ENCODE peak calls at places on chromosomes 13 and 19, in seven cellular contexts. One of them, this sample, is unnamed.

GRCh38 chr13:38361551-38362262 is 12.1 kb downstream of the UFM1 start:
- DNase-seq in left ventricle myocardium inferior: no peak
- DNase-seq in substantia nigra: no peak
- DNase-seq in brain microvascular endothelial cell: no peak
- DNase-seq in heart right ventricle: no peak
- DNase-seq in spleen: no peak
- DNase-seq in uterus: no peak
- DNase-seq in this sample: no peak

GRCh38 chr13:112969692-112970338 is 801 bp downstream of the MCF2L start:
- DNase-seq in left ventricle myocardium inferior: no peak
- DNase-seq in substantia nigra: no peak
- DNase-seq in brain microvascular endothelial cell: no peak
- DNase-seq in heart right ventricle: no peak
- DNase-seq in spleen: no peak
- DNase-seq in uterus: no peak
- DNase-seq in this sample: no peak

GRCh38 chr13:23673354-23673753 is 103.1 kb downstream of the TNFRSF19 start:
- DNase-seq in left ventricle myocardium inferior: no peak
- DNase-seq in substantia nigra: no peak
- DNase-seq in brain microvascular endothelial cell: peak; percentile 93
- DNase-seq in heart right ventricle: no peak
- DNase-seq in spleen: no peak
- DNase-seq in uterus: peak; percentile 47
- DNase-seq in this sample: no peak

GRCh38 chr13:41842029-41842428 is 118.9 kb downstream of the VWA8 start:
- DNase-seq in left ventricle myocardium inferior: no peak
- DNase-seq in substantia nigra: no peak
- DNase-seq in brain microvascular endothelial cell: peak; percentile 40
- DNase-seq in heart right ventricle: no peak
- DNase-seq in spleen: no peak
- DNase-seq in uterus: no peak
- DNase-seq in this sample: no peak

GRCh38 chr19:36999313-36999712 is 78.9 kb upstream of the ZNF420 start:
- DNase-seq in left ventricle myocardium inferior: no peak
- DNase-seq in substantia nigra: no peak
- DNase-seq in brain microvascular endothelial cell: no peak
- DNase-seq in heart right ventricle: no peak
- DNase-seq in spleen: no peak
- DNase-seq in uterus: no peak
- DNase-seq in this sample: no peak

GRCh38 chr13:94858856-94859811 is 146.8 kb upstream of the SOX21 start:
- DNase-seq in left ventricle myocardium inferior: peak; percentile 67
- DNase-seq in substantia nigra: peak; percentile 19
- DNase-seq in brain microvascular endothelial cell: peak; percentile 16
- DNase-seq in heart right ventricle: peak; percentile 59
- DNase-seq in spleen: peak; percentile 83
- DNase-seq in uterus: peak; percentile 36
- DNase-seq in this sample: no peak

GRCh38 chr19:17095141-17095919 is 19.8 kb downstream of the MYO9B start:
- DNase-seq in left ventricle myocardium inferior: peak; percentile 69
- DNase-seq in substantia nigra: no peak
- DNase-seq in brain microvascular endothelial cell: peak; percentile 77
- DNase-seq in heart right ventricle: peak; percentile 55
- DNase-seq in spleen: no peak
- DNase-seq in uterus: peak; percentile 84
- DNase-seq in this sample: no peak

GRCh38 chr13:24511019-24511823 is 1.4 kb downstream of the PARP4 start:
- DNase-seq in left ventricle myocardium inferior: no peak
- DNase-seq in substantia nigra: no peak
- DNase-seq in brain microvascular endothelial cell: peak; percentile 86
- DNase-seq in heart right ventricle: no peak
- DNase-seq in spleen: peak; percentile 81
- DNase-seq in uterus: no peak
- DNase-seq in this sample: peak; percentile 13

GRCh38 chr19:53290758-53291549 is 23.4 kb upstream of the VN1R4 start:
- DNase-seq in left ventricle myocardium inferior: no peak
- DNase-seq in substantia nigra: no peak
- DNase-seq in brain microvascular endothelial cell: no peak
- DNase-seq in heart right ventricle: no peak
- DNase-seq in spleen: no peak
- DNase-seq in uterus: no peak
- DNase-seq in this sample: no peak

DNA sequence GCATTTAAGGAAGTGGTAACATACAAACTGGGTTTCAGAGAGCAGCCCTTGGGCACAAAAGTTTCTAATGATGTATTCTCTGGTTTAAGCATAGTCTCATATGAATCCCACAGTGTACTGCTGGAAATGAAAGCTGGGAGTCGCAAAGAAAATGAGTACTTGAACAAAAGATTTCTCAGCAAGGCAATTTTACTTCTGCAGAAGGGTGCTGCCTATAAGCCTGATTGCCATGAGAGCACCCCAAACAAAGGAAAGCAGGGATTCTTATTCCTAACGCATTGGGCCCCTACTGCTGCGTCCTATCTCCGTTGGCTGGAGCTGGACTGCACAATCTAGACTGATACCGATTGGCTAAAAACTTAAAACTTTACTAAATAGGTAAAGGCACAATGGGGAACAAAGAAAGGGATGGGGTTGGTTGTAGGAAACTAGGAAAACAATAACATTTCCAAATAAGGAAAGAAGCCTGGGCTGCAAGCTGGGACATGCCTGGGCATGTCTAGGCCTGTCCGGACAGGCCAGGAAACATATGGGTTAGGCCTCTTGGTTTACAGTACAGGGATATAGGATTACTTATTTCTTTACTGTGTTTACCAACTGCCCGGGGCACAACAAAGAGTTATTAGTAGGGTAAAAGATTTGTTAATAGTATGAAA is 27.4 kb upstream of the VN1R4 start:
- DNase-seq in left ventricle myocardium inferior: no peak
- DNase-seq in substantia nigra: no peak
- DNase-seq in brain microvascular endothelial cell: no peak
- DNase-seq in heart right ventricle: no peak
- DNase-seq in spleen: no peak
- DNase-seq in uterus: no peak
- DNase-seq in this sample: no peak
- H3K27ac ChIP-seq in left ventricle myocardium inferior: no peak overlapping the region
- H3K27ac ChIP-seq in substantia nigra: no peak overlapping the region
- H3K27ac ChIP-seq in brain microvascular endothelial cell: no peak overlapping the region
- H3K27ac ChIP-seq in heart right ventricle: no peak overlapping the region
- H3K27ac ChIP-seq in spleen: no peak overlapping the region
- H3K27ac ChIP-seq in uterus: no peak overlapping the region
- H3K27ac ChIP-seq in this sample: no peak overlapping the region

GRCh38 chr13:96792188-96792587 is 202.1 kb downstream of the OXGR1 start:
- DNase-seq in left ventricle myocardium inferior: no peak
- DNase-seq in substantia nigra: no peak
- DNase-seq in brain microvascular endothelial cell: no peak
- DNase-seq in heart right ventricle: no peak
- DNase-seq in spleen: no peak
- DNase-seq in uterus: no peak
- DNase-seq in this sample: no peak

GRCh38 chr13:96792736-96793444 is 201.4 kb downstream of the OXGR1 start:
- DNase-seq in left ventricle myocardium inferior: no peak
- DNase-seq in substantia nigra: no peak
- DNase-seq in brain microvascular endothelial cell: no peak
- DNase-seq in heart right ventricle: no peak
- DNase-seq in spleen: no peak
- DNase-seq in uterus: no peak
- DNase-seq in this sample: no peak

DNA sequence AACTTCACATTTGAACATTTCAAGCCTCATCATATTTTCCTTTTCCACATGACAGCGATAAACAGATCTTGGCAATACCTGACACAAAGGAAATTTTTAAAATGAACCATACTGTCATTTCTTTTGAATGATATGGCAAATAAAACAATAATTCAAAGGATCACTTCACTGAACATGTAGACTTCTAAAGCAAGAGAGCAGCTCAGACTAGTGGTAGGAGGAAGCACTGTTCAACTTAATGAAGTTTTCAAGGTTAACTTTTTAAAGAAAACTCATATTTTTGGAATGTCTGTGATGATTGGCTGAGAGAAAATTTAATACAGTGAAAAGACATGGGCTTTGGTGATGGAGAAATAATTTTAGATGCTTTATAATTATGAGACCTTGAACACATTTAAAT is 198.0 kb downstream of the OXGR1 start:
- DNase-seq in left ventricle myocardium inferior: no peak
- DNase-seq in substantia nigra: no peak
- DNase-seq in brain microvascular endothelial cell: no peak
- DNase-seq in heart right ventricle: no peak
- DNase-seq in spleen: no peak
- DNase-seq in uterus: no peak
- DNase-seq in this sample: no peak
- H3K27ac ChIP-seq in left ventricle myocardium inferior: no peak overlapping the region
- H3K27ac ChIP-seq in substantia nigra: no peak overlapping the region
- H3K27ac ChIP-seq in brain microvascular endothelial cell: no peak overlapping the region
- H3K27ac ChIP-seq in heart right ventricle: no peak overlapping the region
- H3K27ac ChIP-seq in spleen: no peak overlapping the region
- H3K27ac ChIP-seq in uterus: no peak overlapping the region
- H3K27ac ChIP-seq in this sample: no peak overlapping the region

DNA sequence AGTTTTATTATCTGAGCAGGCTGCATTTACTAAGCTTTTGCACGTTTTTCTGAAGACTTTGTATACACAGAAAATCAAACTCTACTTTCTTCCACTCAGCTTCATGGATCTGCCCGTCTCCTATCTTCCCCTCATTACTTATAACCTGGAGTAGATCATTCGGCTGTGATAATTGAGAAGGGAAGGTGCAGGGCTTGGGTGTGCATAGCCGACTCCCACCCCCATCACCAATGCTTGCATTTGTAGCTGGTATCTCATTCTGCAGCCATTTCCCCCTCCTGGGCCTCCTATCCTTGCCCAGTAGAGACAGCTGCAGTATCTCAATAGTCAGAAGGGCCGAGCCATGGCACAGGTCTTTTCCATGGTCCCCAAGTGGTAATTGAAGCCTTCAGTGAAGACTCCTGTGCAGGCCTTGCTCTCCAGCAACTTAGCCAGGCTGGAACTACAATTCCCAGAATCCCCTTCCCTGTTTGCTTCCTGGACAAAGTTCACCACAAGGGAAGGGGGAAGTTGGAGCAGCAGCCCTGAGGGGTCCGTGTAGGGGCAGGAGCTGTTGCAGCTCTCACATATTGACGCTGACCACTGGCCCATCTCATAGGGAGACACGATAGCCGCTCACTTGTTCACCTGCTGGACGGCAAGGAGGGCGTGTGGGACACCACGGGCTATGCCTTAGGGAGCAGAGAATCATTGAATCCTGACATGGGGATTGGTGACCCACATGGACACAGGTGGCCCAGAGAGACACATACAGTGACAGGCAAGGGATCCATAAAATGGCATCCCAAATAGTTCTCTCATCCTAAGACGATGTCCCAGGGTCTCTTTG is 2.1 kb upstream of the SIGLEC8 start:
- DNase-seq in left ventricle myocardium inferior: no peak
- DNase-seq in substantia nigra: no peak
- DNase-seq in brain microvascular endothelial cell: no peak
- DNase-seq in heart right ventricle: no peak
- DNase-seq in spleen: peak; percentile 61
- DNase-seq in uterus: no peak
- DNase-seq in this sample: no peak
- H3K27ac ChIP-seq in left ventricle myocardium inferior: no peak overlapping the region
- H3K27ac ChIP-seq in substantia nigra: no peak overlapping the region
- H3K27ac ChIP-seq in brain microvascular endothelial cell: no peak overlapping the region
- H3K27ac ChIP-seq in heart right ventricle: no peak overlapping the region
- H3K27ac ChIP-seq in spleen: peak overlapping the region; percentile 28
- H3K27ac ChIP-seq in uterus: no peak overlapping the region
- H3K27ac ChIP-seq in this sample: no peak overlapping the region

DNA sequence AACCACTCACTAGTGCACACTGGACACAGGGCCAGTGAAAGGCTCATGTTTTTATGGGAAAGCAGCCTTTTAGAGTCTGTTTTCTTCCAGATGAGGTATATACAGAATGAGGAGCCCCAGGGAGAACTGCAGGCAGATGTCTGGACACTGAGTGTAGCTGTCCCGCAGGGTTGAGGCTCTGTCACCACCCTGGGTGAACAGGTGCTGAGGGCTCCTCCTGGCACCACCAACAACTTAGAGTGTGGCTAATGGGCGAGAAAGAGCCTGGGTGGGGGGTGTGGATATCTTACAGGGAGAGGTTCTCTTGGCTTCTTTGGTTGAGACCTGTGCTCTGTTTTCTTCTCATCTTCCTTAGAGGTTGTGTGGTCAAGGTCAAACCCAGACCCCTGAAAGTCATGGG is 202.1 kb upstream of the GPR12 start:
- DNase-seq in left ventricle myocardium inferior: no peak
- DNase-seq in substantia nigra: no peak
- DNase-seq in brain microvascular endothelial cell: no peak
- DNase-seq in heart right ventricle: no peak
- DNase-seq in spleen: no peak
- DNase-seq in uterus: no peak
- DNase-seq in this sample: no peak
- H3K27ac ChIP-seq in left ventricle myocardium inferior: no peak overlapping the region
- H3K27ac ChIP-seq in substantia nigra: no peak overlapping the region
- H3K27ac ChIP-seq in brain microvascular endothelial cell: no peak overlapping the region
- H3K27ac ChIP-seq in heart right ventricle: no peak overlapping the region
- H3K27ac ChIP-seq in spleen: no peak overlapping the region
- H3K27ac ChIP-seq in uterus: no peak overlapping the region
- H3K27ac ChIP-seq in this sample: no peak overlapping the region

GRCh38 chr13:111423168-111423785 is 102.8 kb downstream of the TEX29 start:
- DNase-seq in left ventricle myocardium inferior: no peak
- DNase-seq in substantia nigra: no peak
- DNase-seq in brain microvascular endothelial cell: no peak
- DNase-seq in heart right ventricle: no peak
- DNase-seq in spleen: no peak
- DNase-seq in uterus: no peak
- DNase-seq in this sample: no peak
- H3K27ac ChIP-seq in left ventricle myocardium inferior: no peak overlapping the region
- H3K27ac ChIP-seq in substantia nigra: no peak overlapping the region
- H3K27ac ChIP-seq in brain microvascular endothelial cell: no peak overlapping the region
- H3K27ac ChIP-seq in heart right ventricle: no peak overlapping the region
- H3K27ac ChIP-seq in spleen: no peak overlapping the region
- H3K27ac ChIP-seq in uterus: no peak overlapping the region
- H3K27ac ChIP-seq in this sample: no peak overlapping the region

DNA sequence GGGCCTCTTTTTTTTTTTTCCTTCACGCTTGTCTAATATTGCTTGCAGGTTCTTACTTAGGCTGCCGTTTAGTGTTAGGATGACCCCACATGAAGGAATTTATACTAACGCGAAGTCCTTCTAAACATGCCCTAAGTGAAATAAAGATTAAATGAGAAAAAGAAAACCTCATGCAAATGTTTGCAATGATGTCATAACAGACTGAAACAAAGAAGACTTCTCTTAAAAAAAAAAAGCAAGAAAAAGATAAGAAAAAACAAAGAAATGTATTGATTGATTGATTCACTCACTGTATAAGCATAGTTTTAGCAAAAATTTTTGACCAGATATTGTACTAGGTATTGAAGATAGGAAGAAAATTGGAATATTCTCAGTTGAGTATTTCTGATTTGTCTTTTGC is 418.2 kb downstream of the IRS2 start:
- DNase-seq in left ventricle myocardium inferior: no peak
- DNase-seq in substantia nigra: no peak
- DNase-seq in brain microvascular endothelial cell: no peak
- DNase-seq in heart right ventricle: no peak
- DNase-seq in spleen: no peak
- DNase-seq in uterus: no peak
- DNase-seq in this sample: no peak
- H3K27ac ChIP-seq in left ventricle myocardium inferior: no peak overlapping the region
- H3K27ac ChIP-seq in substantia nigra: no peak overlapping the region
- H3K27ac ChIP-seq in brain microvascular endothelial cell: no peak overlapping the region
- H3K27ac ChIP-seq in heart right ventricle: no peak overlapping the region
- H3K27ac ChIP-seq in spleen: no peak overlapping the region
- H3K27ac ChIP-seq in uterus: no peak overlapping the region
- H3K27ac ChIP-seq in this sample: no peak overlapping the region

GRCh38 chr13:114108894-114109293 is 23.5 kb downstream of the RASA3 start:
- DNase-seq in left ventricle myocardium inferior: no peak
- DNase-seq in substantia nigra: no peak
- DNase-seq in brain microvascular endothelial cell: no peak
- DNase-seq in heart right ventricle: no peak
- DNase-seq in spleen: peak; percentile 72
- DNase-seq in uterus: peak; percentile 10
- DNase-seq in this sample: no peak
- H3K27ac ChIP-seq in left ventricle myocardium inferior: no peak overlapping the region
- H3K27ac ChIP-seq in substantia nigra: no peak overlapping the region
- H3K27ac ChIP-seq in brain microvascular endothelial cell: no peak overlapping the region
- H3K27ac ChIP-seq in heart right ventricle: no peak overlapping the region
- H3K27ac ChIP-seq in spleen: peak overlapping the region; percentile 79
- H3K27ac ChIP-seq in uterus: no peak overlapping the region
- H3K27ac ChIP-seq in this sample: peak overlapping the region; percentile 43

This sample was measured in CD8-positive, alpha-beta memory T cell.